ENCODE peak calls at places on chromosomes 7 and 10, in five cellular contexts. E, S, D, K and G are unnamed samples.
A peak's percentile ranks its signal among the peaks of the same experiment; 100 is the strongest.

GRCh38 chr7:12524794-12525386 is 45.6 kb upstream of the SCIN start:
- DNase-seq in K (no peak), S (peak; percentile 28), E (no peak), D (peak; percentile 62), G (peak; percentile 76)

GRCh38 chr10:88116491-88116890 is 253.1 kb downstream of the PTEN start:
- DNase-seq in E (no peak), S (no peak), D (peak; percentile 85), K (no peak), G (no peak)

GRCh38 chr10:84424731-84425165 is 96.4 kb downstream of the CCSER2 start:
- DNase-seq in K (no peak), S (peak; percentile 54), E (peak; percentile 53), D (peak; percentile 91), G (peak; percentile 86)

GRCh38 chr7:5289345-5289744 is 6.6 kb downstream of the SLC29A4 start:
- DNase-seq in S (no peak), E (no peak), D (no peak), K (no peak), G (no peak)

GRCh38 chr10:104246981-104247380 is 7.7 kb upstream of the GSTO1 start:
- DNase-seq in E (no peak), D (peak; percentile 10), K (no peak), S (no peak), G (no peak)

GRCh38 chr7:84216477-84216876 is 21.9 kb upstream of the SEMA3A start:
- DNase-seq in D (peak; percentile 70), K (no peak), E (no peak), S (no peak), G (no peak)

GRCh38 chr7:92366730-92367129 is 80.6 kb upstream of the GATAD1 start:
- DNase-seq in E (no peak), S (no peak), K (no peak), D (peak; percentile 5), G (no peak)

GRCh38 chr7:82442492-82443043 is 1.0 kb downstream of the CACNA2D1 start:
- DNase-seq in D (peak; percentile 26), K (no peak), S (peak; percentile 5), E (peak; percentile 31), G (peak; percentile 21)

GRCh38 chr7:139743967-139744767 is 33.6 kb downstream of the HIPK2 start:
- DNase-seq in S (no peak), D (no peak), E (no peak), K (no peak), G (no peak)

GRCh38 chr7:90945104-90945752 is 319.0 kb upstream of the FZD1 start:
- DNase-seq in E (no peak), S (no peak), K (no peak), D (peak; percentile 6), G (no peak)